ENCODE peak calls at places on chromosomes 7 and 10, in eight cellular contexts. One of them, this sample, is unnamed. For H3K9me3 and H3K4me1, the result is how much of the 10 kb centered on the place peaks cover.

GRCh38 chr10:62354941-62355340 is 19.2 kb upstream of the ZNF365 start:
- DNase-seq in sigmoid colon: no peak
- DNase-seq in ascending aorta: no peak
- DNase-seq in naive thymus-derived CD4-positive, alpha-beta T cell: no peak
- DNase-seq in A549: no peak
- DNase-seq in hepatocyte: no peak
- DNase-seq in tibial artery: no peak
- DNase-seq in fibroblast of lung: peak
- DNase-seq in this sample: no peak

GRCh38 chr10:78047314-78047891 is 13.7 kb downstream of the RPS24 start:
- DNase-seq in hepatocyte: peak
- DNase-seq in fibroblast of lung: peak
- DNase-seq in naive thymus-derived CD4-positive, alpha-beta T cell: peak
- DNase-seq in tibial artery: peak
- DNase-seq in ascending aorta: no peak
- DNase-seq in A549: peak
- DNase-seq in sigmoid colon: peak
- DNase-seq in this sample: peak

GRCh38 chr10:44965651-44966097 is 6.1 kb downstream of the RASSF4 start:
- DNase-seq in fibroblast of lung: no peak
- DNase-seq in ascending aorta: no peak
- DNase-seq in sigmoid colon: no peak
- DNase-seq in tibial artery: no peak
- DNase-seq in naive thymus-derived CD4-positive, alpha-beta T cell: no peak
- DNase-seq in hepatocyte: no peak
- DNase-seq in A549: no peak
- DNase-seq in this sample: no peak

GRCh38 chr7:135210818-135211178 is 528 bp downstream of the WDR91 start:
- DNase-seq in fibroblast of lung: peak
- DNase-seq in sigmoid colon: peak
- DNase-seq in naive thymus-derived CD4-positive, alpha-beta T cell: no peak
- DNase-seq in ascending aorta: no peak
- DNase-seq in hepatocyte: no peak
- DNase-seq in tibial artery: no peak
- DNase-seq in A549: peak
- DNase-seq in this sample: no peak

GRCh38 chr10:13719411-13719810 is 132.6 kb downstream of the PRPF18 start:
- DNase-seq in ascending aorta: no peak
- DNase-seq in hepatocyte: no peak
- DNase-seq in A549: no peak
- DNase-seq in fibroblast of lung: no peak
- DNase-seq in sigmoid colon: no peak
- DNase-seq in tibial artery: no peak
- DNase-seq in naive thymus-derived CD4-positive, alpha-beta T cell: no peak
- DNase-seq in this sample: no peak

GRCh38 chr10:57395921-57396320 is 871.8 kb downstream of the IPMK start:
- DNase-seq in ascending aorta: no peak
- DNase-seq in A549: no peak
- DNase-seq in hepatocyte: no peak
- DNase-seq in tibial artery: no peak
- DNase-seq in fibroblast of lung: no peak
- DNase-seq in naive thymus-derived CD4-positive, alpha-beta T cell: no peak
- DNase-seq in sigmoid colon: no peak
- DNase-seq in this sample: no peak

GRCh38 chr10:21464134-21464533 is 61.3 kb downstream of the SKIDA1 start:
- DNase-seq in sigmoid colon: peak
- DNase-seq in fibroblast of lung: peak
- DNase-seq in hepatocyte: no peak
- DNase-seq in tibial artery: no peak
- DNase-seq in A549: no peak
- DNase-seq in naive thymus-derived CD4-positive, alpha-beta T cell: no peak
- DNase-seq in ascending aorta: no peak
- DNase-seq in this sample: no peak

GRCh38 chr10:7955446-7955845 is 99.0 kb upstream of the GATA3 start:
- DNase-seq in ascending aorta: no peak
- DNase-seq in fibroblast of lung: no peak
- DNase-seq in naive thymus-derived CD4-positive, alpha-beta T cell: no peak
- DNase-seq in tibial artery: no peak
- DNase-seq in sigmoid colon: no peak
- DNase-seq in hepatocyte: no peak
- DNase-seq in A549: no peak
- DNase-seq in this sample: no peak

GRCh38 chr7:150389532-150389816 is 10.3 kb downstream of the ZNF775 start:
- DNase-seq in fibroblast of lung: peak
- DNase-seq in sigmoid colon: no peak
- DNase-seq in ascending aorta: no peak
- DNase-seq in hepatocyte: no peak
- DNase-seq in naive thymus-derived CD4-positive, alpha-beta T cell: no peak
- DNase-seq in tibial artery: no peak
- DNase-seq in A549: no peak
- DNase-seq in this sample: no peak

GRCh38 chr10:58362026-58362799 is 23.0 kb upstream of the TFAM start:
- DNase-seq in fibroblast of lung: no peak
- DNase-seq in A549: no peak
- DNase-seq in hepatocyte: no peak
- DNase-seq in ascending aorta: no peak
- DNase-seq in sigmoid colon: no peak
- DNase-seq in tibial artery: no peak
- DNase-seq in naive thymus-derived CD4-positive, alpha-beta T cell: no peak
- DNase-seq in this sample: no peak

GRCh38 chr10:108393111-108393510 is 1228.6 kb upstream of the SORCS1 start:
- DNase-seq in naive thymus-derived CD4-positive, alpha-beta T cell: no peak
- DNase-seq in ascending aorta: no peak
- DNase-seq in sigmoid colon: no peak
- DNase-seq in tibial artery: no peak
- DNase-seq in A549: no peak
- DNase-seq in fibroblast of lung: peak
- DNase-seq in hepatocyte: no peak
- DNase-seq in this sample: no peak

GRCh38 chr7:6691609-6692106 is 15.1 kb downstream of the ZNF12 start:
- DNase-seq in A549: no peak
- DNase-seq in fibroblast of lung: peak
- DNase-seq in ascending aorta: no peak
- DNase-seq in naive thymus-derived CD4-positive, alpha-beta T cell: no peak
- DNase-seq in tibial artery: no peak
- DNase-seq in hepatocyte: no peak
- DNase-seq in sigmoid colon: no peak
- DNase-seq in this sample: no peak
- H3K9me3 ChIP-seq in A549: half or more
- H3K9me3 ChIP-seq in fibroblast of lung: under half
- H3K9me3 ChIP-seq in ascending aorta: half or more
- H3K9me3 ChIP-seq in naive thymus-derived CD4-positive, alpha-beta T cell: half or more
- H3K9me3 ChIP-seq in tibial artery: half or more
- H3K9me3 ChIP-seq in hepatocyte: half or more
- H3K9me3 ChIP-seq in sigmoid colon: half or more
- H3K9me3 ChIP-seq in this sample: under half

GRCh38 chr10:132574783-132575319 is 37.3 kb downstream of the INPP5A start:
- DNase-seq in naive thymus-derived CD4-positive, alpha-beta T cell: no peak
- DNase-seq in ascending aorta: no peak
- DNase-seq in sigmoid colon: peak
- DNase-seq in A549: no peak
- DNase-seq in tibial artery: no peak
- DNase-seq in hepatocyte: no peak
- DNase-seq in fibroblast of lung: peak
- DNase-seq in this sample: no peak
- H3K4me1 ChIP-seq in naive thymus-derived CD4-positive, alpha-beta T cell: under half
- H3K4me1 ChIP-seq in ascending aorta: under half
- H3K4me1 ChIP-seq in sigmoid colon: half or more
- H3K4me1 ChIP-seq in A549: under half
- H3K4me1 ChIP-seq in tibial artery: half or more
- H3K4me1 ChIP-seq in hepatocyte: under half
- H3K4me1 ChIP-seq in fibroblast of lung: under half
- H3K4me1 ChIP-seq in this sample: under half

DNA sequence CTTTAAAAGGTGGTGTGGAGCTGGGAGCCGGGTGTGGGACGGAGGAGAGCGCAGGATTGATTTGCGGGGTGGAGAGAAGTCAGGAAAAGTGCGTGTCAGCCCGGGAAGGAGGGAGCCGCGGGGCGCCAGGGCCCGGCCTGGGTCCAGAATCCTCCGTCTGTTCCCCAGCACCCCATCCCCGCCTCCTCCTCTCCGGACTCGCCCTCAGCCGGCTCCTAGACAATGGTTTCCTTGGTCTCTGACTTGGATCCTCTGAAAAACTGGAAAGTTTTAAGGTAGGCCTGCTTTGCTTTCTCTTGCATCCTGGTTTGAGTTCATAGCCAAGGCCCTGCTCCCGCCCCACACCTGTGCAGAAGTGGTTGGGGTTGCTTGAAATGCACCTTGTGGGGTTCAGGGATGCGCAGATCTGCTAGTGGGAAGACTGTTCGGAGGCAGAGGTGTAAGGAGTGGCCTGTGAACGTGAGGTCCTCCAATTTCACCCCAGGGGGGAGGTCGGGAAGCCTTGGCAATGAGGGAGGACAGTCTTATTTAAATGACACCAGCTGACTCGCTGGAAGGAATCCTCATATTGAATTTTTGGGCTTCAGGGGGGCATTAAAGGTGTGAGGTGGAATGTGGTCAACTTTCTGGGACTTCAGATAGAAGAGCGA is 219.0 kb upstream of the CELF2 start:
- DNase-seq in tibial artery: peak
- DNase-seq in hepatocyte: no peak
- DNase-seq in fibroblast of lung: no peak
- DNase-seq in ascending aorta: no peak
- DNase-seq in A549: no peak
- DNase-seq in sigmoid colon: peak
- DNase-seq in naive thymus-derived CD4-positive, alpha-beta T cell: no peak
- DNase-seq in this sample: no peak
- H3K9me3 ChIP-seq in tibial artery: under half
- H3K9me3 ChIP-seq in hepatocyte: under half
- H3K9me3 ChIP-seq in fibroblast of lung: under half
- H3K9me3 ChIP-seq in ascending aorta: under half
- H3K9me3 ChIP-seq in A549: under half
- H3K9me3 ChIP-seq in sigmoid colon: under half
- H3K9me3 ChIP-seq in naive thymus-derived CD4-positive, alpha-beta T cell: under half
- H3K9me3 ChIP-seq in this sample: under half

GRCh38 chr7:1855396-1856160 is 185.5 kb downstream of the ELFN1 start:
- DNase-seq in fibroblast of lung: no peak
- DNase-seq in ascending aorta: no peak
- DNase-seq in A549: no peak
- DNase-seq in naive thymus-derived CD4-positive, alpha-beta T cell: no peak
- DNase-seq in hepatocyte: no peak
- DNase-seq in sigmoid colon: peak
- DNase-seq in tibial artery: no peak
- DNase-seq in this sample: no peak
- H3K4me1 ChIP-seq in fibroblast of lung: under half
- H3K4me1 ChIP-seq in ascending aorta: under half
- H3K4me1 ChIP-seq in A549: under half
- H3K4me1 ChIP-seq in naive thymus-derived CD4-positive, alpha-beta T cell: under half
- H3K4me1 ChIP-seq in hepatocyte: under half
- H3K4me1 ChIP-seq in sigmoid colon: under half
- H3K4me1 ChIP-seq in tibial artery: under half
- H3K4me1 ChIP-seq in this sample: under half

GRCh38 chr7:157558516-157558874 is 221.7 kb downstream of the DNAJB6 start:
- DNase-seq in tibial artery: peak
- DNase-seq in ascending aorta: no peak
- DNase-seq in A549: no peak
- DNase-seq in sigmoid colon: peak
- DNase-seq in fibroblast of lung: no peak
- DNase-seq in hepatocyte: no peak
- DNase-seq in naive thymus-derived CD4-positive, alpha-beta T cell: no peak
- DNase-seq in this sample: no peak

GRCh38 chr7:157556339-157556944 is 219.6 kb downstream of the DNAJB6 start:
- DNase-seq in sigmoid colon: no peak
- DNase-seq in fibroblast of lung: no peak
- DNase-seq in ascending aorta: no peak
- DNase-seq in A549: no peak
- DNase-seq in hepatocyte: no peak
- DNase-seq in naive thymus-derived CD4-positive, alpha-beta T cell: no peak
- DNase-seq in tibial artery: no peak
- DNase-seq in this sample: no peak

GRCh38 chr7:157555921-157556320 is 219.1 kb downstream of the DNAJB6 start:
- DNase-seq in naive thymus-derived CD4-positive, alpha-beta T cell: no peak
- DNase-seq in hepatocyte: no peak
- DNase-seq in fibroblast of lung: no peak
- DNase-seq in sigmoid colon: no peak
- DNase-seq in A549: no peak
- DNase-seq in ascending aorta: no peak
- DNase-seq in tibial artery: no peak
- DNase-seq in this sample: no peak

GRCh38 chr7:157558061-157558460 is 221.3 kb downstream of the DNAJB6 start:
- DNase-seq in fibroblast of lung: no peak
- DNase-seq in hepatocyte: no peak
- DNase-seq in ascending aorta: no peak
- DNase-seq in tibial artery: peak
- DNase-seq in naive thymus-derived CD4-positive, alpha-beta T cell: no peak
- DNase-seq in sigmoid colon: peak
- DNase-seq in A549: no peak
- DNase-seq in this sample: no peak

GRCh38 chr7:157557263-157557662 is 220.5 kb downstream of the DNAJB6 start:
- DNase-seq in ascending aorta: no peak
- DNase-seq in fibroblast of lung: no peak
- DNase-seq in tibial artery: peak
- DNase-seq in naive thymus-derived CD4-positive, alpha-beta T cell: no peak
- DNase-seq in sigmoid colon: peak
- DNase-seq in hepatocyte: no peak
- DNase-seq in A549: no peak
- DNase-seq in this sample: no peak
- H3K9me3 ChIP-seq in ascending aorta: under half
- H3K9me3 ChIP-seq in fibroblast of lung: under half
- H3K9me3 ChIP-seq in tibial artery: under half
- H3K9me3 ChIP-seq in naive thymus-derived CD4-positive, alpha-beta T cell: under half
- H3K9me3 ChIP-seq in sigmoid colon: under half
- H3K9me3 ChIP-seq in hepatocyte: under half
- H3K9me3 ChIP-seq in A549: under half
- H3K9me3 ChIP-seq in this sample: under half

This sample was measured in HAP-1.